ENCODE peak calls at places on chromosomes 11 and 22, in ten cellular contexts. U is fibroblast of mammary gland; O is WTC11; A is iPS-NIHi11; G is HTR-8/SVneo; H is lower lobe of right lung; J is GM03348; K is DMS 273 treated with DMSO at 0.1 percent for 48 hours; L is stimulated activated CD8-positive, alpha-beta memory T cell treated with anti-CD3 and anti-CD28 coated beads, Interleukin-7, amount 100 ng/mL, for 48 hours; F is stimulated activated CD4-positive, alpha-beta T cell treated with anti-CD3 and anti-CD28 coated beads, Interleukin-2, amount 100 ng/mL, for 24 hours. X is an unnamed sample.

GRCh38 chr11:79219186-79220045 is 221.4 kb downstream of the TENM4 start:
- DNase-seq in U (peak), O (no peak), A (no peak), G (no peak), H (no peak), J (no peak), K (no peak), L (no peak), F (no peak), X (no peak)

GRCh38 chr11:35038211-35038930 is 100.6 kb upstream of the CD44 start:
- DNase-seq in U (peak), O (no peak), A (no peak), G (no peak), H (no peak), J (no peak), K (no peak), L (no peak), F (no peak), X (no peak)

GRCh38 chr22:49738006-49738405 is 89.7 kb downstream of the BRD1 start:
- DNase-seq in U (no peak), O (no peak), A (no peak), G (no peak), H (no peak), J (no peak), K (no peak), L (no peak), F (no peak), X (no peak)

GRCh38 chr11:2650343-2650867 is 49.4 kb downstream of the KCNQ1OT1 start:
- DNase-seq in U (no peak), O (no peak), A (no peak), G (no peak), H (no peak), J (no peak), K (no peak), L (no peak), F (no peak), X (no peak)

GRCh38 chr11:97683733-97684132 is 1293.9 kb downstream of the JRKL start:
- DNase-seq in U (no peak), O (peak), A (peak), G (no peak), H (no peak), J (no peak), K (no peak), L (no peak), F (no peak), X (no peak)

GRCh38 chr11:1825039-1825740 is 9.6 kb upstream of the SYT8 start:
- DNase-seq in U (no peak), O (peak), A (peak), G (no peak), H (peak), J (no peak), K (no peak), L (no peak), F (peak), X (peak)

GRCh38 chr11:76215946-76216345 is 9.6 kb upstream of the WNT11 start:
- DNase-seq in U (peak), O (no peak), A (no peak), G (no peak), H (peak), J (peak), K (no peak), L (no peak), F (no peak), X (no peak)

GRCh38 chr22:32800158-32800557 is 1.3 kb upstream of the TIMP3 start:
- DNase-seq in U (peak), O (no peak), A (no peak), G (no peak), H (no peak), J (no peak), K (no peak), L (no peak), F (no peak), X (no peak)

GRCh38 chr22:37501610-37502341 is 15.6 kb upstream of the MFNG start:
- DNase-seq in U (peak), O (no peak), A (no peak), G (no peak), H (peak), J (peak), K (no peak), L (no peak), F (no peak), X (peak)

GRCh38 chr22:25281675-25282345 is 62.4 kb downstream of the CRYBB2 start:
- DNase-seq in U (no peak), O (no peak), A (peak), G (no peak), H (no peak), J (no peak), K (no peak), L (no peak), F (no peak), X (no peak)

GRCh38 chr22:29704528-29705285 is 15.1 kb upstream of the CABP7 start:
- DNase-seq in U (peak), O (no peak), A (no peak), G (no peak), H (no peak), J (peak), K (no peak), L (no peak), F (no peak), X (no peak)

GRCh38 chr11:20443596-20443995 is 56.1 kb downstream of the PRMT3 start:
- DNase-seq in U (peak), O (no peak), A (peak), G (peak), H (no peak), J (no peak), K (no peak), L (no peak), F (no peak), X (no peak)

GRCh38 chr11:107076832-107077231 is 58.6 kb upstream of the GUCY1A2 start:
- DNase-seq in U (no peak), O (no peak), A (no peak), G (no peak), H (no peak), J (no peak), K (no peak), L (no peak), F (no peak), X (no peak)

GRCh38 chr22:38751422-38752346 is 4.1 kb downstream of the SUN2 start:
- DNase-seq in U (no peak), O (no peak), A (no peak), G (no peak), H (peak), J (no peak), K (peak), L (peak), F (peak), X (no peak)

GRCh38 chr11:80860632-80861031 is 1419.8 kb upstream of the TENM4 start:
- DNase-seq in U (peak), O (no peak), A (no peak), G (no peak), H (no peak), J (no peak), K (no peak), L (no peak), F (no peak), X (no peak)

GRCh38 chr11:29231991-29232390 is 784.8 kb downstream of the KCNA4 start:
- DNase-seq in U (no peak), O (no peak), A (no peak), G (no peak), H (no peak), J (no peak), K (no peak), L (no peak), F (no peak), X (no peak)

GRCh38 chr11:70661763-70662501 is 263.6 kb downstream of the CTTN start:
- DNase-seq in U (peak), O (peak), A (peak), G (peak), H (no peak), J (peak), K (no peak), L (no peak), F (no peak), X (no peak)

GRCh38 chr11:107704432-107704831 is 7.4 kb downstream of the SLN start:
- DNase-seq in U (peak), O (no peak), A (no peak), G (no peak), H (no peak), J (no peak), K (no peak), L (no peak), F (no peak), X (no peak)

GRCh38 chr11:94762208-94762607 is 5.9 kb upstream of the AMOTL1 start:
- DNase-seq in U (no peak), O (no peak), A (no peak), G (no peak), H (no peak), J (no peak), K (no peak), L (no peak), F (no peak), X (no peak)

GRCh38 chr11:35932641-35933571 is 11.0 kb upstream of the LDLRAD3 start:
- DNase-seq in U (peak), O (no peak), A (no peak), G (no peak), H (no peak), J (no peak), K (no peak), L (no peak), F (no peak), X (no peak)